ENCODE peak calls at places on chromosome 21, in ten cellular contexts. K is left ventricle myocardium inferior; F is heart right ventricle; Z is body of pancreas; O is effector memory CD4-positive, alpha-beta T cell; M is right atrium auricular region; D is lower lobe of right lung; I is keratinocyte; U is pancreas; X is tibial nerve. C is an unnamed sample.
A peak's percentile ranks its signal among the peaks of the same experiment; 100 is the strongest.

GRCh38 chr21:15190412-15190811 is 125.6 kb upstream of the NRIP1 start:
- DNase-seq in Z (no peak), I (no peak), D (no peak), X (no peak), M (no peak), F (no peak), K (no peak), O (no peak), U (no peak), C (no peak)

GRCh38 chr21:35457097-35457496 is 408.0 kb upstream of the RUNX1 start:
- DNase-seq in X (no peak), D (no peak), F (no peak), U (no peak), I (no peak), Z (no peak), O (no peak), K (no peak), M (no peak), C (no peak)

GRCh38 chr21:26177187-26177586 is 6.6 kb upstream of the APP start:
- DNase-seq in U (no peak), F (peak; percentile 22), Z (no peak), X (no peak), O (no peak), I (no peak), M (no peak), K (peak; percentile 24), D (no peak), C (no peak)

GRCh38 chr21:39666681-39667315 is 54.1 kb downstream of the B3GALT5 start:
- DNase-seq in F (no peak), U (peak; percentile 37), D (no peak), O (no peak), I (no peak), Z (peak; percentile 53), X (no peak), K (no peak), M (no peak), C (peak; percentile 56)

GRCh38 chr21:26843912-26844257 is 1.3 kb downstream of the ADAMTS1 start:
- DNase-seq in U (no peak), K (no peak), M (no peak), F (no peak), D (no peak), X (no peak), O (no peak), I (no peak), Z (no peak), C (no peak)

GRCh38 chr21:22342855-22343254 is 1344.6 kb downstream of the NCAM2 start:
- DNase-seq in Z (peak; percentile 61), I (no peak), O (no peak), M (no peak), X (no peak), F (no peak), U (peak; percentile 42), K (no peak), D (no peak), C (no peak)

GRCh38 chr21:38831526-38832467 is 26.1 kb downstream of the ETS2 start:
- DNase-seq in K (peak; percentile 48), F (no peak), M (peak; percentile 95), U (peak; percentile 40), O (peak; percentile 25), D (peak; percentile 66), X (peak; percentile 97), Z (peak; percentile 87), I (no peak), C (no peak)

GRCh38 chr21:19553930-19554615 is 1150.5 kb upstream of the TMPRSS15 start:
- DNase-seq in M (no peak), O (no peak), Z (no peak), D (no peak), U (no peak), F (no peak), I (no peak), X (no peak), K (no peak), C (no peak)

GRCh38 chr21:46648539-46648938 is 13.1 kb downstream of the PRMT2 start:
- DNase-seq in U (no peak), F (no peak), Z (no peak), O (no peak), X (no peak), K (no peak), M (no peak), D (no peak), I (no peak), C (no peak)

GRCh38 chr21:38306407-38306806 is 49.6 kb downstream of the KCNJ15 start:
- DNase-seq in F (no peak), X (no peak), O (no peak), U (no peak), M (no peak), Z (no peak), K (no peak), I (no peak), D (no peak), C (no peak)

GRCh38 chr21:24939288-24939687 is 668.0 kb downstream of the MRPL39 start:
- DNase-seq in F (no peak), X (no peak), D (no peak), U (no peak), K (no peak), I (no peak), O (no peak), Z (no peak), M (no peak), C (no peak)

GRCh38 chr21:30710499-30710898 is 8.1 kb downstream of the KRTAP21-3 start:
- DNase-seq in O (no peak), M (no peak), D (no peak), U (no peak), I (peak; percentile 73), K (no peak), F (no peak), X (no peak), Z (no peak), C (no peak)

GRCh38 chr21:30354308-30355005 is 6.1 kb upstream of the KRTAP23-1 start:
- DNase-seq in D (no peak), I (no peak), X (no peak), F (no peak), K (no peak), U (no peak), M (no peak), Z (no peak), O (no peak), C (no peak)

GRCh38 chr21:37459575-37459974 is 93.0 kb downstream of the DYRK1A start:
- DNase-seq in X (no peak), M (no peak), D (no peak), O (no peak), F (no peak), Z (no peak), I (no peak), K (no peak), U (no peak), C (no peak)

DNA sequence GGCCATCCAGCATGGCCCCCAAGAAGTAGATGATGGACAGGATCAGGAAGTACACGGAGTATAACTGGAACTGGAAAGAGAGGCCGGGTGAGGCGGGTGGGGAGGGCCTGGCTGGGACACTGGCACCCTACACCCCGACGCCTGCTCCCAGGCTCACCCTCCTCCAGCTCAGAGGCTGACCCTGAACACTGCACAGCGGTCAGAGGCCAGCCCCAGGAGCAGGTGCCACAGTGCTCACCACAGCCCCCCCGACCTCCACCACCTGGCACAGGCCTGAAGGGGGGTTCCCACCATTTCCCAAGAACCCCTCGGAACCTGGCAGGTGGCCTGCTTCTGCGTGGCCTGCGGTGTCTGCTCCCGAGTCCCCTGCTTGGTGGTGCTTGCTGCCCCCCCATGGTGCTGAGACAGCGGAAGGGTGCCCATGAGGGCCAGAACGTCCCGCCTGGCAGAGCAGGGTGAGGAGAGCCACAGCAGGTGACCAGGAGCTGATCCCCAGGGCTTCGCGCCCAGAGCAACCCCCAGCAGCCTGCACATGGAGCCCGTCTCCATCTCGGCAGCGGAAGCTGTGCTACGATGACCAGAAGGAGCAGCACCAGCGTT is 26.1 kb downstream of the SLC19A1 start:
- DNase-seq in O (no peak), U (no peak), X (no peak), F (peak; percentile 11), D (peak; percentile 35), I (no peak), K (peak; percentile 13), M (no peak), Z (no peak), C (peak; percentile 59)
- H3K4me1 ChIP-seq in O (no peaks in the 10 kb centered on the region), U (peaks cover 7% of the 10 kb centered on the region), X (no peaks in the 10 kb centered on the region), F (no peaks in the 10 kb centered on the region), D (peaks cover 10% of the 10 kb centered on the region), I (no peaks in the 10 kb centered on the region), K (no peaks in the 10 kb centered on the region), M (no peaks in the 10 kb centered on the region), Z (peaks cover 30% of the 10 kb centered on the region), C (peaks cover 5% of the 10 kb centered on the region)

GRCh38 chr21:44467859-44468195 is 12.5 kb downstream of the LRRC3 start:
- DNase-seq in K (no peak), U (no peak), F (no peak), I (no peak), D (no peak), M (no peak), O (no peak), Z (no peak), X (no peak), C (no peak)
- H3K27ac ChIP-seq in K (no peak overlapping the region), U (no peak overlapping the region), F (no peak overlapping the region), I (no peak overlapping the region), D (no peak overlapping the region), M (no peak overlapping the region), O (no peak overlapping the region), Z (no peak overlapping the region), X (no peak overlapping the region), C (no peak overlapping the region)

DNA sequence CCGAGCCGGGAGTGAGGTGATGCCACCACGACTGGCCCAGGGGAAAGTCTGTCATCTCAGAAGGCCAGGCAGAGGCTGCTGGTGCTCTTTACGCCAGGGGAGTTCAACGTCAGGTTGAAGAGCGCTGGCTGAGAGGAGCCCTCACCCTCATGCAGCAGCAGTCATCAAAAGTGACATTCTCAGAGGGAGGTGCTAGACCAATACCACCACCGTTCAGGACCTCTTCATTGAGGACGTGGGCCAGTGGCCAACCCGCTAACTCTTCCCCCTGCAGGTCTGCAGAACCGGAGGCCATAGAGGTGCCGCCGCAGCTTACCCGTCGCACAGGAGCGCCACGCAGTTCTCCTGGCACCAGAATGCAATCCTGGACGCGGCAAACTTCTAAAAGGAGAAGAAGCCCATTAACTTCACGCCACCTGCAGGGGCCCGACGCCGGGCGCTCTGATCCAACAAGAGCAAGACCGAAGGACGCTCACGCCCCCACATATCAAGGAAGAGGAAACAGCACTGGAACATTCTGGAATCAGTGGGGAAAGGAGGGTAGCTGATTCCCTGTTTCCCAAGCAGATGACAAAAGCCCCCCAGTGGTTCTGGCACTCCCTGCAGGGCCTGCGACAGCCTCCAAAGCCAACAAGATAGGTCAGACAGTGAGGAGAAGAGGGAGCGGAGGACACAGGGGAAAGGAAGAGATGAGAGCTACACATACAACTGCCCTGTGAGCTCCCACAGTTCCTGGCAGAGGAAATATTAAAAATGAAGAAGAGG is 24.9 kb downstream of the WDR4 start:
- DNase-seq in M (no peak), I (no peak), K (no peak), O (no peak), X (no peak), Z (no peak), D (no peak), U (no peak), F (no peak), C (no peak)
- H3K36me3 ChIP-seq in M (peaks cover 58% of the 10 kb centered on the region), I (peaks cover 62% of the 10 kb centered on the region), K (peaks cover 89% of the 10 kb centered on the region), O (peaks cover 88% of the 10 kb centered on the region), X (peaks cover 33% of the 10 kb centered on the region), Z (peaks cover 8% of the 10 kb centered on the region), D (peaks cover 99% of the 10 kb centered on the region), U (peaks cover 75% of the 10 kb centered on the region), F (peaks cover 4% of the 10 kb centered on the region), C (peaks cover 94% of the 10 kb centered on the region)

DNA sequence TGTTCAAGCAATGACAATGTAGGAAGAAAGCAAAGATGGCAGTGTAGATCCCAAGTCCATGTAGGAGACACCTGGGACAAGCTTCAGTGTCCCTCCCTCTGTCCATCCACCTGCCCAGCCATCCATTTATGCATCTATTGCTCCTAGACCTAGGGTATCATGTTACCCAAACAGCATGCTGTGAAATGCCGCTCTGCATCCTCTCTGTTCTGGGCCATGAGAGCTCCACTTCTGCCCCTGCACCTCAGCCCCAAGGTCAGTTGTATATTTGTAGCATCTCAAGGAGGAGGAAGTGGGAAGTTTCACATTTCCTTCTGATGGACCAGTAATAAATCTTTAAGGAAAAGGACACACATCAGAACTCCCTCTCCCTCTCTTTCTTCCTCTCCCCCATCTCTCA is 27.9 kb upstream of the TSPEAR start:
- DNase-seq in F (no peak), I (no peak), D (no peak), Z (no peak), X (no peak), M (no peak), O (no peak), K (no peak), U (no peak), C (no peak)
- H3K4me1 ChIP-seq in F (no peaks in the 10 kb centered on the region), I (no peaks in the 10 kb centered on the region), D (no peaks in the 10 kb centered on the region), Z (no peaks in the 10 kb centered on the region), X (no peaks in the 10 kb centered on the region), M (no peaks in the 10 kb centered on the region), O (no peaks in the 10 kb centered on the region), K (no peaks in the 10 kb centered on the region), U (no peaks in the 10 kb centered on the region), C (no peaks in the 10 kb centered on the region)